ENCODE peak calls at places on chromosomes 7 and 10, in four cellular contexts. F is HepG2, Y is SK-N-SH, K is K562. E is an unnamed sample.

GRCh38 chr10:127888526-127889312 is 4.0 kb downstream of the CLRN3 start:
- DNase-seq in F (no peak), Y (no peak), K (no peak), E (no peak)

GRCh38 chr7:24657980-24658379 is 84.7 kb downstream of the PALS2 start:
- DNase-seq in F (no peak), Y (no peak), K (no peak), E (no peak)

GRCh38 chr10:34124522-34125035 is 690.5 kb downstream of the PARD3 start:
- DNase-seq in F (peak; percentile 81), Y (no peak), K (no peak), E (no peak)

GRCh38 chr7:51350195-51350896 is 33.7 kb upstream of the COBL start:
- DNase-seq in F (peak; percentile 33), Y (no peak), K (no peak), E (no peak)

GRCh38 chr10:124095096-124095495 is 1.7 kb upstream of the CHST15 start:
- DNase-seq in F (no peak), Y (no peak), K (no peak), E (no peak)

GRCh38 chr10:3396116-3396515 is 223.5 kb upstream of the PITRM1 start:
- DNase-seq in F (no peak), Y (peak; percentile 39), K (no peak), E (no peak)

GRCh38 chr10:9294865-9295264 is 1240.4 kb downstream of the GATA3 start:
- DNase-seq in F (no peak), Y (no peak), K (no peak), E (no peak)

GRCh38 chr10:84179059-84179710 is 5.6 kb downstream of the GPR15LG start:
- DNase-seq in F (no peak), Y (peak; percentile 74), K (no peak), E (no peak)

GRCh38 chr10:72337039-72337629 is 17.6 kb downstream of the DNAJB12 start:
- DNase-seq in F (peak; percentile 63), Y (peak; percentile 84), K (peak; percentile 79), E (no peak)

GRCh38 chr7:159023746-159024145 is 120.9 kb downstream of the VIPR2 start:
- DNase-seq in F (no peak), Y (no peak), K (no peak), E (no peak)
- TF ChIP-seq TAF1 in F (no peak), Y (no peak), K (no peak), E (no peak)

DNA sequence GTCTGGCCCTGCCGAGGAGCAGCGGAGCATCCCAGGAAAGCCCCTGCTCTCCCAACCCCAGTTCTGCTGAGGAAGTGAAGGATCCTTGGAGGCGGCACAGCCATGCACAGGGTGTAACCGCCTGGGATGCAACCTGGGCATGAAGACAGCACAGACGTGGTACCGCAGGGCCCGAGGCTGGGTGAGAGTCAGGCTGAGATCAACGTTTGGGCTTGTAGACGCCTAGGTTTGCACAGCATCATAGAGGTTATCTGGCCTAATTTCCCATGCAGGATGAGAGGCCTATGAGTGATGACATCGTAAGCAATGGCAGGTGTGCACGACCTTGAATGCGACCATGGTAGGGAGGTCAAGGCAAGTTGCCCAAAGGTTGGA is 7.5 kb downstream of the CALML3 start:
- DNase-seq in F (no peak), Y (no peak), K (no peak), E (no peak)
- TF ChIP-seq TAF1 in F (no peak), Y (no peak), K (no peak), E (no peak)

GRCh38 chr7:17530249-17530648 is 231.8 kb downstream of the AHR start:
- DNase-seq in F (no peak), Y (no peak), K (no peak), E (no peak)
- TF ChIP-seq TAF1 in F (no peak), Y (no peak), K (no peak), E (no peak)

GRCh38 chr7:130151591-130152269 is 53.5 kb downstream of the TMEM209 start:
- DNase-seq in F (no peak), Y (no peak), K (no peak), E (no peak)

GRCh38 chr7:130153251-130153908 is 51.8 kb downstream of the TMEM209 start:
- DNase-seq in F (no peak), Y (no peak), K (no peak), E (no peak)

GRCh38 chr7:130154131-130154500 is 51.1 kb downstream of the TMEM209 start:
- DNase-seq in F (no peak), Y (no peak), K (no peak), E (no peak)

GRCh38 chr7:130150587-130150986 is 54.6 kb downstream of the TMEM209 start:
- DNase-seq in F (no peak), Y (no peak), K (no peak), E (no peak)

DNA sequence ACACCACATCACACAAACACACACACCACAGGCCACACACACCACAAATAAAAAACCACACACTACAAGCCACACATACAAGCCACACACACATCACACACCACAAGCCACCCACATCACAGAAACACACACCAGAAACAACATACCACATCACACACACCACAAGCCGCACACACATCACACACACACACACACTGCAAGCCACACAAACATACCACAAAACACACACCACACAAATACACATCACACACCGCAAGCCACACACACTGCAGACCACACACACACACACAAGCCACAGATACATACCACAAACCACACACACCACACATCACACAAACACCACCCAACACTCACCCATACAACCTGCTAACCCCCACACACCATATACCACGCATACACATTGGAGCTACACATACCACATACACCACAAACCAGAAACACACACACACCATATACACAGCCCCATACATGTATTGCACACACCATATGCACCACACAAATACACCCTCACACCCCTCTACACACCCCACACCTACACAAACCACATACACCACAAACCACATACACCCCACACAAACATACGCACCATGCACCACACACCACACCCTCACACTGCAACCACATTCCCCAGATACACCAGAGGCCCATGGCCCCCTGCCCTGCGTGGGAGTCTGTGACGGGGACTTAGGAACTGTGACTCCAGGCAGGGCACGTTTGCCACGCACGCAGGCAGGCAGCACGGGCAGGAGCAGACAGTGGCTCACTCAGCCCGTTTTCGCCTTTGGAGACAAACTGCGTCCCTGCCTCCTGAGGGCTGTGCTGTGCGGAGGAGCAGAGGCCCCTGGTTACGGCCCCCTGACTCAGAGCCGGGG is 52.7 kb downstream of the TMEM209 start:
- DNase-seq in F (no peak), Y (no peak), K (no peak), E (no peak)
- TF ChIP-seq TAF1 in F (no peak), Y (no peak), K (no peak), E (no peak)

DNA sequence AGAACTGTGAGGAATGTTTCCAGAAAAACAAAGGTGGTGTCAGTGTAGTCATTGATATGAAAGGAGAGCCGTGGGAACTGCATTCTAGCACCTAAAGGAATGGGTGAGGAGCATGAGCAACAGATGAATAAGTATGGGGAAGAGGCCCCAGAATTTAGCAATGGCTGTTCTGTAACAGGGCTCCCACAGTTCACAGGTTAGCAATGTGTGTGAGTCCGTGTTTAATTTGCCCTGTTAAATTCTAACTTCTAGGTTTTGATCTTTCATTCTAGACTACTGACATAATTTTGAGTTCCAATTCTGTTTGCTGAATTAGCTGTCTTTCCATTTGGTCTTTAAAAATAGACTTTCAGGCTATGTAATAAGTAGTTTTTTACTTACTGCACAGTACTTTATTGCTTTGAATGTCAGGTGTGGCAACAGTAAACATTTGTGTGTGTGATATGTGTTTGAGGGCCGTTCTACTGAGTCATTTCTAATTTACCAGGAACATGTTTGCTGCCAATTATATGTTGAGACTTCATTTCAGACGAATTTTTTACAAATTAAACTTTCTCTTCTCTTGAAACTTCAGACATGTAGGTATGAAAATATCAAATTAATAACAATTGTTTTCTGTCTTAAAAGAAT is 8.8 kb downstream of the STK17A start:
- DNase-seq in F (peak; percentile 31), Y (no peak), K (no peak), E (no peak)
- TF ChIP-seq TAF1 in F (no peak), Y (no peak), K (no peak), E (no peak)

GRCh38 chr7:147700702-147701101 is 889.9 kb upstream of the C7orf33 start:
- DNase-seq in F (no peak), Y (no peak), K (no peak), E (no peak)
- TF ChIP-seq TAF1 in F (no peak), Y (no peak), K (no peak), E (no peak)

GRCh38 chr7:80593869-80594587 is 44.4 kb upstream of the CD36 start:
- DNase-seq in F (no peak), Y (no peak), K (no peak), E (no peak)
- TF ChIP-seq TAF1 in F (no peak), Y (no peak), K (no peak), E (no peak)

GRCh38 chr10:45000764-45001381 is at the start of gene ZNF22:
- DNase-seq in F (no peak), Y (peak; percentile 91), K (peak; percentile 86), E (peak; percentile 67)
- TF ChIP-seq TAF1 in F (no peak), Y (peak; percentile 89), K (peak; percentile 76), E (peak; percentile 86)

GRCh38 chr10:113880236-113880635 is 25.8 kb downstream of the NHLRC2 start:
- DNase-seq in F (no peak), Y (no peak), K (no peak), E (no peak)
- TF ChIP-seq TAF1 in F (no peak), Y (no peak), K (no peak), E (no peak)